ENCODE peak calls at places on chromosomes 2 and 18, in four cellular contexts. P is GM23338; V is CD8-positive, alpha-beta T cell; U is coronary artery. E is an unnamed sample.

GRCh38 chr18:48228301-48228715 is 180.9 kb downstream of the ZBTB7C start:
- DNase-seq in U (no peak), V (no peak), P (no peak), E (no peak)

GRCh38 chr2:126935774-126936173 is 37.1 kb downstream of the TEX51 start:
- DNase-seq in V (no peak), P (no peak), U (no peak), E (no peak)

GRCh38 chr2:26018184-26018716 is 15.6 kb upstream of the RAB10 start:
- DNase-seq in P (peak), V (no peak), U (peak), E (no peak)

GRCh38 chr2:25897500-25897899 is 19.2 kb upstream of the ASXL2 start:
- DNase-seq in P (no peak), U (no peak), V (no peak), E (no peak)

GRCh38 chr2:133739039-133739438 is 170.8 kb upstream of the NCKAP5 start:
- DNase-seq in V (no peak), U (no peak), P (no peak), E (no peak)

GRCh38 chr2:241582328-241582727 is 23.8 kb downstream of the BOK start:
- DNase-seq in P (no peak), V (no peak), U (no peak), E (no peak)

GRCh38 chr2:166451451-166451850 is 42.6 kb downstream of the SCN7A start:
- DNase-seq in V (no peak), U (no peak), P (no peak), E (no peak)

GRCh38 chr18:66826211-66826610 is 222.3 kb upstream of the CDH19 start:
- DNase-seq in P (no peak), U (no peak), V (no peak), E (no peak)

GRCh38 chr18:34350778-34351177 is 126.1 kb upstream of the NOL4 start:
- DNase-seq in V (no peak), P (no peak), U (no peak), E (no peak)

GRCh38 chr2:23563673-23564617 is 179.0 kb downstream of the KLHL29 start:
- DNase-seq in V (no peak), P (peak), U (peak), E (no peak)

GRCh38 chr2:221049950-221050349 is 522.2 kb downstream of the EPHA4 start:
- DNase-seq in P (no peak), U (no peak), V (no peak), E (no peak)

GRCh38 chr18:78642561-78643398 is 336.8 kb upstream of the SALL3 start:
- DNase-seq in V (no peak), P (no peak), U (no peak), E (no peak)

GRCh38 chr2:54595999-54596903 is 127.2 kb upstream of the EML6 start:
- DNase-seq in P (no peak), U (peak), V (no peak), E (no peak)

GRCh38 chr2:72057308-72057707 is 90.4 kb downstream of the CYP26B1 start:
- DNase-seq in U (no peak), P (no peak), V (no peak), E (no peak)

GRCh38 chr2:128594953-128595677 is 276.4 kb upstream of the HS6ST1 start:
- DNase-seq in P (no peak), U (no peak), V (no peak), E (no peak)

GRCh38 chr18:63817441-63818051 is 42.3 kb downstream of the SERPINB7 start:
- DNase-seq in P (no peak), V (no peak), U (no peak), E (no peak)

GRCh38 chr2:177245010-177245422 is 19.5 kb downstream of the NFE2L2 start:
- DNase-seq in P (peak), U (no peak), V (no peak), E (no peak)

GRCh38 chr2:88003074-88003755 is 13.1 kb downstream of the RNU2-63P start:
- DNase-seq in V (no peak), P (peak), U (no peak), E (no peak)

GRCh38 chr18:32021756-32022564 is 3.3 kb downstream of the RNF125 start:
- DNase-seq in U (no peak), P (no peak), V (no peak), E (no peak)

GRCh38 chr18:32018331-32019250 is at the start of gene RNF125:
- DNase-seq in V (peak), P (peak), U (peak), E (peak)

DNA sequence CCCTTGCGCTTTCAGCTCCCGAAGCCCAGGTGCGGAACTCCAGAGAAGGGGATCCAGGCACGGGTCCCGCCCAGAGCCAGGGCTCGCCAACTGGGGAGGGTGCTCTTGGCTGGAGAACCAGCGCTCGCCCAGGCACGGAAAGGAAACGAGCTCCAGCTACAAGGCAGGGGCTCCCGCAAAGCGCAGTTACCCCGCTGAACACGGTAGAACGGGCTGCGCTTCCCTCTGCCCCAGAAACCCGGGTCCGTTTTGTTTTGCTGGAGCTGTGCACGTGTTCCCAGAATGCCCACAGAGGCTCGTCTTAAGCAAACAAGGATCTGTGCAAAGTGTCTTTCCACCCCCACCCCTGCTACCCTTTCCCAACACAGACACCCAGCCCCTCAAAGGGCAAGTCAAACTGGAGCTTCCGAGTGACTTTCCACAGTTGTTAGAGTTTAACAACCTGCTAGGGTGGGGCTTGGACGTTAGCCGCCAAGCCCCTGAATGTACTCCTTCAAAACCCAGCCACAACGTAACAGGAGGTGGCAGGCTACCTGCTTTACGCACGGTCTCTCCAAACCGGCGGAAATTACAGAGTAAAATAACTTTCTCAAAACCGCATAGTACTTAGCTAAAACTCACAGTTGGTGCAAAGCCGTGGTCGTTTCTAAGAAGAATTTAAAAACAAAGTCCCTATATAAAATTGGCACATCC is 772 bp downstream of the RNF125 start:
- DNase-seq in V (peak), P (peak), U (peak), E (peak)
- TF ChIP-seq CTCF in V (no peak), P (peak), U (no peak), E (no peak)

GRCh38 chr2:44671276-44671675 is 270.2 kb upstream of the SIX3 start:
- DNase-seq in V (no peak), U (no peak), P (no peak), E (no peak)

GRCh38 chr2:44671896-44672295 is 269.6 kb upstream of the SIX3 start:
- DNase-seq in V (no peak), P (no peak), U (no peak), E (no peak)

GRCh38 chr2:44663471-44664073 is 277.9 kb upstream of the SIX3 start:
- DNase-seq in U (no peak), P (no peak), V (no peak), E (no peak)

GRCh38 chr2:44672431-44672830 is 269.1 kb upstream of the SIX3 start:
- DNase-seq in V (no peak), U (no peak), P (no peak), E (no peak)

GRCh38 chr2:44668336-44668735 is 273.2 kb upstream of the SIX3 start:
- DNase-seq in P (peak), V (no peak), U (no peak), E (no peak)
- TF ChIP-seq CTCF in P (peak), V (no peak), U (no peak), E (peak)

DNA sequence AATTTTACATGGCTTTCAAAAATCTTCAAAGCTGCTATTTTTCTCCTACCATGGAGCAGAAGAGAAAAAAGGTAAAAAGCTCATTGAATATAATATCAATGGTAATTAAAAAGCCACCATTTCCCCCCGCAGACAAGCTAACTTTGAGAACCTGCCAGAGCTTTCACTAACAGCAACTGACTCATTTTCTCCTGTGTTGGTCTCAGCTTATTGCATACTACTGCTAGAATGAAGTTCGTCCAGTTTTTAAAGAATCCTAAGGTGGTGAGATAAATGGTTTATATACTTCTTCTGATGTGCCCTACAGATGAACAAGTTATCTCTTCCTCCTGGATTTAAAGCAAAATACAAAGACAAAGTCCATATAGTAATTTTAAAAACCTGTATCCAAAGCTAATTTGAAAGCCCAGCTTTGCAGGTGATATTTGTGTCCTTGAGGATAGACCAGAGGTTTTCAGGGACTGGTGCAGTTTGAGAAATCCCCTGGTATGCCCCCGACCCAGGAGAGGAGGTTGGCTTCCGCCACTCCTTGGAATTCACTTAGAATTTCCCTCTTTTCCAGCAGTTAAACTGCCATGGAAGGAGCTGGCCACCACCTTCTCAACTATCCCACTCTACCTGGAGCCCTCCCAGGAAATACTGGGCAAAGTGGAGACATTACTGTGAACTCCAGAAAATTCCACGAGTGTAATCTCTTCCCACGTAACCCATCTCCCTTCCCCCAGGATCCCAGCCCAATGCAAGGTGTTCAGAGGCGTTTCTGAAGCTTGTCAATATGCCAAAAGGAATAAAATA is 17.5 kb downstream of the YPEL5 start:
- DNase-seq in V (no peak), U (no peak), P (peak), E (no peak)
- TF ChIP-seq CTCF in V (no peak), U (no peak), P (no peak), E (no peak)

GRCh38 chr2:135819211-135819610 is 17.8 kb downstream of the LCT start:
- DNase-seq in V (no peak), P (peak), U (no peak), E (no peak)
- TF ChIP-seq CTCF in V (no peak), P (peak), U (no peak), E (peak)

GRCh38 chr2:168890006-168890782 is at the start of gene SPC25:
- DNase-seq in V (peak), U (peak), P (peak), E (peak)
- TF ChIP-seq CTCF in V (no peak), U (no peak), P (no peak), E (no peak)

E was measured in D721Med.